ENCODE peak calls at places on chromosomes 1 and 21, in seven cellular contexts. One of them, this sample, is unnamed.
A peak's percentile ranks its signal among the peaks of the same experiment; 100 is the strongest.

GRCh38 chr1:160018900-160019299 is 12.9 kb downstream of the PIGM start:
- DNase-seq in hepatocyte: no peak
- DNase-seq in cardiac muscle cell: peak; percentile 40
- DNase-seq in IMR-90: peak; percentile 58
- DNase-seq in CD8-positive, alpha-beta T cell: no peak
- DNase-seq in endothelial cell of umbilical vein: no peak
- DNase-seq in fibroblast of lung: peak; percentile 72
- DNase-seq in this sample: no peak

GRCh38 chr21:32519945-32520884 is 65.1 kb downstream of the TCP10L start:
- DNase-seq in endothelial cell of umbilical vein: peak; percentile 55
- DNase-seq in IMR-90: no peak
- DNase-seq in CD8-positive, alpha-beta T cell: no peak
- DNase-seq in hepatocyte: no peak
- DNase-seq in cardiac muscle cell: peak; percentile 10
- DNase-seq in fibroblast of lung: no peak
- DNase-seq in this sample: no peak

GRCh38 chr1:24714859-24715520 is 30.3 kb upstream of the CLIC4 start:
- DNase-seq in cardiac muscle cell: peak; percentile 62
- DNase-seq in hepatocyte: no peak
- DNase-seq in fibroblast of lung: peak; percentile 93
- DNase-seq in CD8-positive, alpha-beta T cell: no peak
- DNase-seq in IMR-90: peak; percentile 47
- DNase-seq in endothelial cell of umbilical vein: no peak
- DNase-seq in this sample: no peak

GRCh38 chr1:154454391-154455120 is 47.5 kb upstream of the TDRD10 start:
- DNase-seq in CD8-positive, alpha-beta T cell: no peak
- DNase-seq in hepatocyte: no peak
- DNase-seq in cardiac muscle cell: no peak
- DNase-seq in fibroblast of lung: no peak
- DNase-seq in IMR-90: no peak
- DNase-seq in endothelial cell of umbilical vein: no peak
- DNase-seq in this sample: no peak

GRCh38 chr21:42388740-42389448 is 7.0 kb downstream of the TMPRSS3 start:
- DNase-seq in IMR-90: no peak
- DNase-seq in fibroblast of lung: no peak
- DNase-seq in CD8-positive, alpha-beta T cell: no peak
- DNase-seq in hepatocyte: no peak
- DNase-seq in endothelial cell of umbilical vein: no peak
- DNase-seq in cardiac muscle cell: no peak
- DNase-seq in this sample: no peak

GRCh38 chr1:119367332-119368124 is 1.1 kb upstream of the HAO2 start:
- DNase-seq in endothelial cell of umbilical vein: peak; percentile 33
- DNase-seq in fibroblast of lung: peak; percentile 32
- DNase-seq in IMR-90: peak; percentile 45
- DNase-seq in cardiac muscle cell: peak; percentile 64
- DNase-seq in CD8-positive, alpha-beta T cell: no peak
- DNase-seq in hepatocyte: peak; percentile 53
- DNase-seq in this sample: peak; percentile 30

GRCh38 chr1:117967472-117967871 is 37.9 kb downstream of the WDR3 start:
- DNase-seq in hepatocyte: peak; percentile 11
- DNase-seq in CD8-positive, alpha-beta T cell: no peak
- DNase-seq in fibroblast of lung: peak; percentile 51
- DNase-seq in IMR-90: peak; percentile 65
- DNase-seq in endothelial cell of umbilical vein: no peak
- DNase-seq in cardiac muscle cell: peak; percentile 73
- DNase-seq in this sample: peak; percentile 47

GRCh38 chr1:209883341-209883971 is 54.6 kb upstream of the SYT14 start:
- DNase-seq in hepatocyte: no peak
- DNase-seq in fibroblast of lung: peak; percentile 95
- DNase-seq in CD8-positive, alpha-beta T cell: no peak
- DNase-seq in endothelial cell of umbilical vein: peak; percentile 57
- DNase-seq in IMR-90: peak; percentile 89
- DNase-seq in cardiac muscle cell: peak; percentile 68
- DNase-seq in this sample: no peak

GRCh38 chr1:109361649-109362048 is 36.1 kb downstream of the SORT1 start:
- DNase-seq in IMR-90: peak; percentile 40
- DNase-seq in fibroblast of lung: peak; percentile 42
- DNase-seq in CD8-positive, alpha-beta T cell: no peak
- DNase-seq in cardiac muscle cell: no peak
- DNase-seq in hepatocyte: no peak
- DNase-seq in endothelial cell of umbilical vein: no peak
- DNase-seq in this sample: no peak

GRCh38 chr1:940121-941026 is 16.7 kb downstream of the SAMD11 start:
- DNase-seq in CD8-positive, alpha-beta T cell: no peak
- DNase-seq in IMR-90: peak; percentile 62
- DNase-seq in fibroblast of lung: peak; percentile 77
- DNase-seq in hepatocyte: peak; percentile 87
- DNase-seq in endothelial cell of umbilical vein: peak; percentile 28
- DNase-seq in cardiac muscle cell: peak; percentile 84
- DNase-seq in this sample: no peak

GRCh38 chr1:205976708-205977107 is 26.5 kb downstream of the RAB7B start:
- DNase-seq in hepatocyte: peak; percentile 64
- DNase-seq in endothelial cell of umbilical vein: no peak
- DNase-seq in fibroblast of lung: peak; percentile 70
- DNase-seq in CD8-positive, alpha-beta T cell: no peak
- DNase-seq in cardiac muscle cell: no peak
- DNase-seq in IMR-90: peak; percentile 81
- DNase-seq in this sample: no peak

GRCh38 chr1:46173361-46173856 is 1.5 kb upstream of the TSPAN1 start:
- DNase-seq in IMR-90: peak; percentile 61
- DNase-seq in fibroblast of lung: peak; percentile 42
- DNase-seq in CD8-positive, alpha-beta T cell: no peak
- DNase-seq in cardiac muscle cell: no peak
- DNase-seq in hepatocyte: peak; percentile 54
- DNase-seq in endothelial cell of umbilical vein: no peak
- DNase-seq in this sample: no peak

DNA sequence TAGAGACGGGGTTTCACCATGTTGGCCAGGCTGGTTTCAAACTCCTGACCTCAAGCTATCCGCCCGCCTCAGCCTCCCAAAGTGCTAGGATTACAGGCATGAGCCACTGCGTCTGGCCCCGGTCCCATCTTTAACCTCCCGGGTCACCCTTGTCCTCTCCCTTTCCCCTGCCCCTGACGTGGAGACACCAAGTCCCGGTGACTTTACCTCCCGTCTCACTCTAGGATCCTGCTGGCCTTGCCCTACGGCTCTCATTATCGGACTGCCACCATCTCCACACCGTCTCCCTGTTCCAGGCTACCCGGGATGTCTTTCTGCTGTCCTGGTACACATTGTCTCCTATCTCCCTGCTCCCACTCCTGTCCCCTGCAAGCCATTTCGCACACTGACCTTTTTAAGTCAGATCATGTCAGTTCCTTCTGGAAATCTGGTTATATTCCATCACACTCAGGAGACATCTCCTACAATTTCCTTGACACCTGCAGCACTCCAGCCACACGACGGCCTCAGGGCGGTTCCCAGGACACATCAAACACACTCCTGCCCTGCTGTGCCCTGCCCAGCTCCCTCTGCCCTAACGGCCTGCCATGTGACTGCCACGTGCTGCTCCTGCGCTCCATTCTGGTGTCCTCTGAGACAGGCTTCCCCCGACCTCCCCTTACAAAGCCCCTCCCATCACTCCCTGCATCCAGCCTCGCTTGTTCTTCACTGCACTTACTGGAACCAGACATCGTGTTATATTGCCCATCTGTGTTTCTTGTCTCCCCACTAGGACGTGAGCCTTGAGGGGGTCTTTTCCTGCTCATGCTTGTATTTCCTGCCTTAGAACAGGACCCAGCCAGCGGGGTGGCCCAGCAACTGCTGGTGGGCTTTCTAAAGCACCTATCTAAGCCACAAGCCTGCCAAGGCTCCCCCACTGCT is 32.7 kb downstream of the TTC39A start:
- DNase-seq in endothelial cell of umbilical vein: no peak
- DNase-seq in CD8-positive, alpha-beta T cell: no peak
- DNase-seq in IMR-90: no peak
- DNase-seq in cardiac muscle cell: no peak
- DNase-seq in hepatocyte: no peak
- DNase-seq in fibroblast of lung: no peak
- DNase-seq in this sample: no peak
- H3K4me3 ChIP-seq in endothelial cell of umbilical vein: no peak overlapping the region
- H3K4me3 ChIP-seq in CD8-positive, alpha-beta T cell: no peak overlapping the region
- H3K4me3 ChIP-seq in IMR-90: no peak overlapping the region
- H3K4me3 ChIP-seq in cardiac muscle cell: no peak overlapping the region
- H3K4me3 ChIP-seq in hepatocyte: no peak overlapping the region
- H3K4me3 ChIP-seq in fibroblast of lung: no peak overlapping the region
- H3K4me3 ChIP-seq in this sample: no peak overlapping the region

GRCh38 chr1:204735042-204735441 is 49.5 kb upstream of the LRRN2 start:
- DNase-seq in CD8-positive, alpha-beta T cell: no peak
- DNase-seq in cardiac muscle cell: no peak
- DNase-seq in IMR-90: no peak
- DNase-seq in fibroblast of lung: no peak
- DNase-seq in hepatocyte: no peak
- DNase-seq in endothelial cell of umbilical vein: no peak
- DNase-seq in this sample: no peak

GRCh38 chr1:204740354-204740753 is 54.8 kb upstream of the LRRN2 start:
- DNase-seq in IMR-90: no peak
- DNase-seq in hepatocyte: no peak
- DNase-seq in fibroblast of lung: no peak
- DNase-seq in CD8-positive, alpha-beta T cell: no peak
- DNase-seq in cardiac muscle cell: no peak
- DNase-seq in endothelial cell of umbilical vein: no peak
- DNase-seq in this sample: no peak

GRCh38 chr1:204733869-204734596 is 48.5 kb upstream of the LRRN2 start:
- DNase-seq in cardiac muscle cell: no peak
- DNase-seq in IMR-90: no peak
- DNase-seq in fibroblast of lung: no peak
- DNase-seq in hepatocyte: no peak
- DNase-seq in CD8-positive, alpha-beta T cell: no peak
- DNase-seq in endothelial cell of umbilical vein: no peak
- DNase-seq in this sample: no peak

GRCh38 chr1:204738506-204738905 is 53.0 kb upstream of the LRRN2 start:
- DNase-seq in cardiac muscle cell: no peak
- DNase-seq in endothelial cell of umbilical vein: no peak
- DNase-seq in CD8-positive, alpha-beta T cell: no peak
- DNase-seq in fibroblast of lung: no peak
- DNase-seq in hepatocyte: no peak
- DNase-seq in IMR-90: no peak
- DNase-seq in this sample: no peak

DNA sequence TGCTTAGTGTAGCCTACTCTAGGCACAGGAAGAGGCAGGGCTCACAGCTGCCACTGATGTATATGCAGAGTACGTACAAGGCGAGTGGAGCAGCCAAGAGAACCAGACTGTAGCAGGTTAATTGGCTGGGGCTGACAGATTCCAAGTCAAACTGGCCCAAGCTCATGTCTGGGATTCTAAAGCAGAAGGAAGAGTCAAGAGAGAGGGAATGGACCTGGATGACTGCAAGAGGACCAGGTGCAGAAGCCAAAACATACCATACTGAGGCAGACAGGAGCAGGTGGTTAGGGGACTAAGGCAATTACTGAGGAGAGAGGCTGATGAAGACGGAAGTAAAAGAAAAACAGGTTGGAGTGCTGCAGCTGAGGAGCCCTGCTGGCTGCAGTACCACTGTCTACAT is 51.3 kb upstream of the LRRN2 start:
- DNase-seq in hepatocyte: no peak
- DNase-seq in CD8-positive, alpha-beta T cell: no peak
- DNase-seq in endothelial cell of umbilical vein: no peak
- DNase-seq in cardiac muscle cell: no peak
- DNase-seq in fibroblast of lung: no peak
- DNase-seq in IMR-90: no peak
- DNase-seq in this sample: no peak
- TF ChIP-seq CTCF in hepatocyte: no peak
- TF ChIP-seq CTCF in CD8-positive, alpha-beta T cell: no peak
- TF ChIP-seq CTCF in endothelial cell of umbilical vein: no peak
- TF ChIP-seq CTCF in cardiac muscle cell: no peak
- TF ChIP-seq CTCF in fibroblast of lung: no peak
- TF ChIP-seq CTCF in IMR-90: no peak
- TF ChIP-seq CTCF in this sample: no peak

DNA sequence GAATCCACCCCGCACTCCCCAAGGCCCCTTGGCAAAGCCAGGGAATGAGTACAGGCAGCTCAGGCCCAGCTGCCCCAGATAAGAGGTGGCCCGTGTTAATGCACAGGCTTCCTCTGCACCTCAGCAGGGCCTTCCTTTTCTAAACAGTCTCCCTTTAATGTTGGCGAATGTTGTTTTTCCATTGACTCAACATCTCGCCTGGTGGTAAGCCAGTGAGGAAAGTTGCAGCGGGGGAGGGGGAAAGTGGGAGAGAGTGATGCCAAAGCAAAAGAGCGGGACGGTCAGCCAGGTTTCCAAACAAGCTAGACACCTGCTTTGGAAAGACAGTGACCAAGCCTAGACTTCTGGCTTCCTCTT is 10.3 kb upstream of the PROX1 start:
- DNase-seq in fibroblast of lung: no peak
- DNase-seq in CD8-positive, alpha-beta T cell: no peak
- DNase-seq in IMR-90: no peak
- DNase-seq in cardiac muscle cell: no peak
- DNase-seq in hepatocyte: no peak
- DNase-seq in endothelial cell of umbilical vein: peak; percentile 98
- DNase-seq in this sample: no peak
- H3K4me3 ChIP-seq in fibroblast of lung: no peak overlapping the region
- H3K4me3 ChIP-seq in CD8-positive, alpha-beta T cell: no peak overlapping the region
- H3K4me3 ChIP-seq in IMR-90: no peak overlapping the region
- H3K4me3 ChIP-seq in cardiac muscle cell: no peak overlapping the region
- H3K4me3 ChIP-seq in hepatocyte: no peak overlapping the region
- H3K4me3 ChIP-seq in endothelial cell of umbilical vein: no peak overlapping the region
- H3K4me3 ChIP-seq in this sample: no peak overlapping the region

GRCh38 chr1:38038836-38039235 is 7.8 kb downstream of the POU3F1 start:
- DNase-seq in cardiac muscle cell: peak; percentile 24
- DNase-seq in IMR-90: peak; percentile 51
- DNase-seq in endothelial cell of umbilical vein: no peak
- DNase-seq in CD8-positive, alpha-beta T cell: no peak
- DNase-seq in fibroblast of lung: peak; percentile 77
- DNase-seq in hepatocyte: peak; percentile 45
- DNase-seq in this sample: no peak

GRCh38 chr1:38039386-38039933 is 7.1 kb downstream of the POU3F1 start:
- DNase-seq in CD8-positive, alpha-beta T cell: no peak
- DNase-seq in IMR-90: no peak
- DNase-seq in endothelial cell of umbilical vein: no peak
- DNase-seq in hepatocyte: no peak
- DNase-seq in cardiac muscle cell: no peak
- DNase-seq in fibroblast of lung: no peak
- DNase-seq in this sample: no peak

GRCh38 chr1:38041941-38042834 is 4.4 kb downstream of the POU3F1 start:
- DNase-seq in cardiac muscle cell: no peak
- DNase-seq in fibroblast of lung: no peak
- DNase-seq in CD8-positive, alpha-beta T cell: no peak
- DNase-seq in IMR-90: no peak
- DNase-seq in endothelial cell of umbilical vein: no peak
- DNase-seq in hepatocyte: no peak
- DNase-seq in this sample: no peak

GRCh38 chr1:38034871-38035270 is 11.7 kb downstream of the POU3F1 start:
- DNase-seq in IMR-90: no peak
- DNase-seq in hepatocyte: no peak
- DNase-seq in CD8-positive, alpha-beta T cell: no peak
- DNase-seq in cardiac muscle cell: no peak
- DNase-seq in endothelial cell of umbilical vein: no peak
- DNase-seq in fibroblast of lung: no peak
- DNase-seq in this sample: no peak

DNA sequence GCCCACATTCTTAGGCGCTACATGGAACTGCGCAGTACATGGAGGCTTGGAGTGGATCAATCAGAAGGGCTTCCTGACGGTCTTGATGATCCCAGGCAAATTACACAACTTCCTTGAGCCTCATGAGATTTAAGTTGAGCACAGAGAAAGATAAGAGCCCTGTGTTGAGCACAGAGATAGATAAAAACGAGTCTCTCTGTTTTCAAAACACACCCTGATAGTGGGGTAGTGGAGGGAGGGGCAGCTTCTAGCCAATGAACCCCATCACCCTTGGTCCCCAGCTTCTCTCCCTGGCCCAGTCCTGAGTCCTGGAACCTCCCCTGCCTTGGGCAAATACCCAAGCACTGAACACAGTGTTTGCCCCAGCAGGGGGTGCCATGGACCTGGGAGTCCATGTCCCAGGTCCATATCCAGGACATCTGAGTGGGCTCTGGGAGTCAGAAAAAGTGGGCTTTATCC is 9.1 kb downstream of the POU3F1 start:
- DNase-seq in CD8-positive, alpha-beta T cell: no peak
- DNase-seq in hepatocyte: no peak
- DNase-seq in endothelial cell of umbilical vein: no peak
- DNase-seq in fibroblast of lung: no peak
- DNase-seq in IMR-90: no peak
- DNase-seq in cardiac muscle cell: peak; percentile 75
- DNase-seq in this sample: no peak
- TF ChIP-seq CTCF in CD8-positive, alpha-beta T cell: no peak
- TF ChIP-seq CTCF in hepatocyte: peak; percentile 30
- TF ChIP-seq CTCF in endothelial cell of umbilical vein: peak; percentile 35
- TF ChIP-seq CTCF in fibroblast of lung: peak; percentile 23
- TF ChIP-seq CTCF in IMR-90: peak; percentile 31
- TF ChIP-seq CTCF in cardiac muscle cell: peak; percentile 49
- TF ChIP-seq CTCF in this sample: peak; percentile 37